ENCODE peak calls at places on chromosomes 4 and X, in four cellular contexts. D, X, W and P are unnamed samples.

GRCh38 chr4:139740121-139740520 is 74.5 kb downstream of the MGST2 start:
- DNase-seq in D (no peak), W (no peak), X (no peak), P (no peak)

GRCh38 chr4:152310223-152310622 is 225.7 kb downstream of the FBXW7 start:
- DNase-seq in W (no peak), X (no peak), D (no peak), P (no peak)

GRCh38 chr4:189083769-189084168 is 856.9 kb upstream of the FRG1 start:
- DNase-seq in W (no peak), D (no peak), X (no peak), P (no peak)

GRCh38 chr4:39308576-39308975 is 57.6 kb downstream of the RFC1 start:
- DNase-seq in W (no peak), D (no peak), X (no peak), P (no peak)

GRCh38 chr4:148415500-148415899 is 26.7 kb downstream of the NR3C2 start:
- DNase-seq in D (no peak), X (no peak), W (peak; percentile 3), P (no peak)

GRCh38 chr4:25702848-25703247 is 47.2 kb downstream of the SLC34A2 start:
- DNase-seq in X (no peak), D (no peak), W (no peak), P (no peak)

GRCh38 chr4:18571252-18571885 is 549.8 kb upstream of the LCORL start:
- DNase-seq in W (no peak), D (no peak), X (peak; percentile 38), P (no peak)

GRCh38 chr4:152023674-152024073 is 262.9 kb upstream of the GATB start:
- DNase-seq in X (no peak), W (no peak), D (no peak), P (no peak)

GRCh38 chr4:89998350-89999098 is 103.9 kb downstream of the MMRN1 start:
- DNase-seq in X (no peak), W (no peak), D (no peak), P (no peak)

GRCh38 chr4:150140774-150141400 is 62.6 kb downstream of the DCLK2 start:
- DNase-seq in D (no peak), W (no peak), X (no peak), P (no peak)

GRCh38 chr4:76581276-76581675 is 146.2 kb downstream of the SHROOM3 start:
- DNase-seq in X (no peak), W (no peak), D (no peak), P (no peak)

GRCh38 chrX:11125079-11125478 is 13.9 kb downstream of the HCCS start:
- DNase-seq in W (no peak), X (no peak), D (no peak), P (no peak)

GRCh38 chrX:30888526-30889146 is 418 bp downstream of the TAB3 start:
- DNase-seq in W (no peak), X (no peak), D (no peak), P (no peak)

GRCh38 chr4:13777341-13777740 is 149.8 kb upstream of the BOD1L1 start:
- DNase-seq in W (no peak), D (no peak), X (no peak), P (no peak)

GRCh38 chr4:8410641-8411271 is 29.8 kb downstream of the ACOX3 start:
- DNase-seq in W (peak; percentile 81), X (peak; percentile 80), D (peak; percentile 86), P (no peak)

GRCh38 chr4:111108138-111108537 is 485.3 kb upstream of the PITX2 start:
- DNase-seq in X (no peak), W (no peak), D (no peak), P (no peak)

GRCh38 chrX:153726286-153727107 is 1.8 kb downstream of the ABCD1 start:
- DNase-seq in X (peak; percentile 75), W (no peak), D (peak; percentile 64), P (no peak)

GRCh38 chrX:48498374-48498809 is 10.4 kb upstream of the PORCN start:
- DNase-seq in W (no peak), X (no peak), D (no peak), P (no peak)

GRCh38 chr4:47061435-47061834 is 30.1 kb downstream of the GABRB1 start:
- DNase-seq in X (no peak), W (no peak), D (no peak), P (no peak)

GRCh38 chrX:48695925-48696300 is 621 bp upstream of the SUV39H1 start:
- DNase-seq in D (no peak), X (no peak), W (no peak), P (no peak)

GRCh38 chr4:20046179-20046578 is 205.5 kb upstream of the SLIT2 start:
- DNase-seq in D (no peak), X (no peak), W (no peak), P (no peak)

GRCh38 chr4:17492058-17492741 is 19.7 kb downstream of the QDPR start:
- DNase-seq in X (no peak), D (no peak), W (no peak), P (no peak)

GRCh38 chr4:147481577-147482109 is 746 bp downstream of the EDNRA start:
- DNase-seq in W (no peak), X (no peak), D (no peak), P (no peak)

GRCh38 chr4:60187428-60187827 is 1012.7 kb upstream of the ADGRL3 start:
- DNase-seq in D (no peak), X (no peak), W (no peak), P (no peak)

GRCh38 chrX:15471016-15471415 is 22.1 kb downstream of the PIR start:
- DNase-seq in X (peak; percentile 32), D (peak; percentile 38), W (peak; percentile 27), P (peak; percentile 36)

DNA sequence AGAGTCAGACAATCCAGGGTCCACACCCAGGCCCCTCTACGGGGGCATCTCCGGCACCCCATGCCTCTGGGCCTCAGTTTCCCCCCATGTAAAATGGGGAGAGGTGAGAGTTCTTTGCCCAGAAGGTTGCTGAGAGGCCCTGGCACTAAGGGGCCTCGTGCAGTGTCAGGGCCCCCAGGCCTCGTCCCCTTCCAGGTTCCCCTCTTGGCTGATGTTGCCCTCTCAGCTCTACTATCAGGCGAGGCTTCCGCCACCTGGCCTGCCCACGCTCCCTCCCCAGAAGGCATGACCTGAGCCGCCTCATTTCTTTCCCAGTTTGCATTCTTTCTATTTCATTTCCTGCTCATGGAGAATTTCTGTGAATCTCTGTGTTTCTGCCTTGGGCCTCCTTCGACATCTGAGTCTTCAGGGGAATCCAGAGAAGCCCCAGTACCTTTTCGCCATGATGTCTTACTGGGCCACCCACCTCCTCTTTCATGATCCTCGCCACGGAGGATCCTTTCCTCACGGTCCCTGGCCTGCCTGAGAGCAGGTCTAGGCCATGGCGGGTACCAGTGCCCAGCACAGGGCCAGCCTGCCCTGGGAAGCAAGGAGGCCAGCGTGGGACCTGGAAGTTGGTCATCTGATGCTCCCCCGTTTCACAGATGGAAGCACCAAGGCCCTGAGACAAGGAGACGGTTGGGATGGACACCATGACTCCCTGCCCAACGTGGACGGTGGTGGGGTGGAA is 21.9 kb upstream of the MRFAP1 start:
- DNase-seq in D (no peak), W (no peak), X (no peak), P (no peak)
- TF ChIP-seq TCF7L2 in D (no peak), W (no peak), X (no peak), P (no peak)

DNA sequence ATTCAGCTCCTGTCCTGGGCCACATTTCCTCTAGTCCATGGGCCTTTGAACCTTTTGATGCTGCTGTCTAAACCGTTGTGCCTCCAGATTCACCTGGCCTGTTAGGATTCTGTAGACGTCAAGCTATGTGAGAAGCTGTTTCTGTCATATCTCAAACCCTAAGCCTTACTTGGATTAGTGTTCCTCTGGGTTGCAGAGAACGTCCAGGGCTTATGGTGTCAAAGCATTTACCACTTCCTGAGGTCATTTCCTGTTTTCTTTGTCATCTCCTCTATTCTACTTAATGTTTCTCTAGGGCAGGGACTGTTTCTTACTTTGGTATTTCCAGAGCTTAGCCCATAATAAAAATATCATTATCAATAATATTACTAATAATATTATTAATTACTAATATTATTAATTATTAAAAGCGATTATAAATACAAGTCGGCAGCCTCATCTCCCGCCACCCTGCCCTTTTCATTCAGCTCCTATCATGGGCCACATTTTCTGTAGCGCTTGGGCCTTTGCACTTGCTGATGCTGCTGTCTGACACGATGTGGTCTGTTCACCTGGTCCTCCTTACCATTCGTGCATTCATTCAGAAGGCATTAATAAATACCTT is 19.1 kb downstream of the PRIMPOL start:
- DNase-seq in D (no peak), X (no peak), W (no peak), P (no peak)
- H3K36me3 ChIP-seq in D (peaks cover 28% of the 10 kb centered on the region), X (peaks cover 24% of the 10 kb centered on the region), W (no peaks in the 10 kb centered on the region), P (no peaks in the 10 kb centered on the region)

DNA sequence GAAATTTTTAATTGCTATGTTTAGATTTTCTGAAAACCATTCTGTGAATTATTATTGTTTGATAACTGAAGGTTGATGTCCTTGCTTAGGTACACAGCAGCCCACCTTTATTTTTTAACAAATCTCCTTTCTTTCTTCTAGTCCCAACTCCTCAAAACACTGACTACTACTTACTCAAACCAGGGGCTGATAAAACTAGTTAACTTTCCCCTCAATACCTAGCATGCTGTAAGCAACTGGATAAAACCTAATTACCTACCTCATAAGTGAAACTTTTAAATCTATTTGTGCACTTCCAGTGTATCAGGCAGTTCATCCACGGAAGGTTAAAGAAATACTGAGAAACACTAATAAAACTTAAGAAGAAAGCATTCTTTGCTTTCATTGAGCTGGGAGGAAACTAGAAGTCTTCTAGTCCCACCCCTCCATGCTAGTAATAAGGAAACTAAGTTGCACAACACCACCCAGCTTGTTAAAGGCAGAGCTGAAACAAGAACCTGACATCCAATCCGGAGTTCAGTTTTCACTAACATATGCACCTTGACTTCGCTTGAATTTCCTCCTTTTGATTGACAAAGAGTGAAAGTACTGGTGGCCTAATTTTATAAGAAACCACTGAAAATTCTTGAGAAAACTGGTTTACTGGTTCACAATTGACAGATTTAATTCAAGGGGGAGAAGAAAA is 180.2 kb upstream of the TET2 start:
- DNase-seq in W (no peak), D (no peak), X (no peak), P (no peak)
- TF ChIP-seq TCF7L2 in W (no peak), D (no peak), X (no peak), P (no peak)

GRCh38 chr4:2700031-2700430 is 56.1 kb downstream of the TNIP2 start:
- DNase-seq in X (no peak), D (no peak), W (no peak), P (no peak)
- H3K36me3 ChIP-seq in X (peaks cover 73% of the 10 kb centered on the region), D (peaks cover 92% of the 10 kb centered on the region), W (peaks cover 38% of the 10 kb centered on the region), P (peaks cover 10% of the 10 kb centered on the region)

GRCh38 chr4:84632092-84632491 is 49.2 kb downstream of the CDS1 start:
- DNase-seq in W (no peak), D (no peak), X (no peak), P (no peak)
- TF ChIP-seq TCF7L2 in W (no peak), D (no peak), X (no peak), P (no peak)

DNA sequence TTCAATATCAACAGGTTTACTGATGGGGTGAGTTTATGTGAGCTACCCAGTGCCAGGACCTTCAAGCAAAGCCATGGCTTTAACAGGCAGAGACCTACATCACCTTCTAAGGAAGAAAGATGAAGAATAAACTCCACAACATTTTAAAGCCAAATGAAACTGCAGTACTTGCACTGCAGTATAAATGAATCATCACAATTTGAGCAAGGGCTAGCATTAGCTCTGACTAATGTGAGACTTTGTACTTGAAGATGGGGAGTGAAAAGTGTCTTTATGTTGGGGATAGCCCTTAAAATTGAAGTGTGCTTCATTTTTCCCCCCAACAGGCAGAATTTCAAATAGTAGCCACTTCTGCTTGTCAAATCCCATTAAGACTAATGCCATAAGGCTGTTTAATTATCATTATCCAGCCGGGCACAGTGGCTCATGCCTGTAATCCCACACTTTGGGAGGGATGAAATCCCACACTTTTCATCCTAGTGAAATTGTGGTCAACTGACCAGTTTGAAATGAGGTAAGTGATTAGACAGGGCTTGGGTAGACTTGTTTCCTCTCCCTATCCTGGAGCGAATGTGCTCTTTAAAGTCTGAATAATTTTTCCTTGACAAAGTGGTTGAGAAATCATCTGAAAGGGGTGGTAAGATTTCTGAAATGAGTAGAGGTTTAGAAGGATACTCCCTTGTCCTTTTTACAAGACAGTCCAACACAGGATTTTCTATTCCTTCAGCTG is 27.2 kb upstream of the GPR34 start:
- DNase-seq in W (no peak), D (no peak), X (no peak), P (no peak)
- H3K36me3 ChIP-seq in W (no peaks in the 10 kb centered on the region), D (no peaks in the 10 kb centered on the region), X (peaks cover 4% of the 10 kb centered on the region), P (no peaks in the 10 kb centered on the region)